ENCODE peak calls at places on chromosomes 16 and 17, in five cellular contexts. K, W, L, S and I are unnamed samples.

GRCh38 chr16:27386674-27387073 is 15.3 kb upstream of the IL21R start:
- DNase-seq in L (no peak), W (no peak), S (no peak), K (no peak), I (no peak)

GRCh38 chr17:37702605-37703004 is 42.3 kb downstream of the HNF1B start:
- DNase-seq in K (no peak), W (no peak), S (no peak), L (peak), I (no peak)

GRCh38 chr16:84829168-84829965 is 9.6 kb downstream of the CRISPLD2 start:
- DNase-seq in W (no peak), L (no peak), K (peak), S (no peak), I (no peak)

GRCh38 chr17:3964203-3965122 is at the start of gene ATP2A3:
- DNase-seq in K (peak), W (no peak), L (no peak), S (peak), I (peak)

GRCh38 chr17:50916026-50916707 is 50.0 kb upstream of the TOB1 start:
- DNase-seq in L (no peak), K (no peak), W (no peak), S (no peak), I (no peak)

GRCh38 chr16:84461029-84461415 is 43.4 kb downstream of the MEAK7 start:
- DNase-seq in K (no peak), S (no peak), L (no peak), W (no peak), I (no peak)

GRCh38 chr16:31377210-31377903 is 15.8 kb upstream of the ITGAD start:
- DNase-seq in W (no peak), L (no peak), K (no peak), S (no peak), I (no peak)

GRCh38 chr16:11354407-11354732 is 9.1 kb downstream of the RMI2 start:
- DNase-seq in K (no peak), L (no peak), W (no peak), S (no peak), I (no peak)

GRCh38 chr16:89155184-89155679 is 16.3 kb upstream of the CDH15 start:
- DNase-seq in W (peak), S (no peak), K (no peak), L (no peak), I (no peak)

GRCh38 chr16:82639666-82640336 is 13.0 kb downstream of the CDH13 start:
- DNase-seq in K (peak), S (peak), L (peak), W (no peak), I (peak)

GRCh38 chr17:45440161-45440859 is 7.6 kb upstream of the ARHGAP27 start:
- DNase-seq in S (no peak), K (no peak), L (no peak), W (no peak), I (peak)

GRCh38 chr17:17169396-17169795 is 36.7 kb downstream of the PLD6 start:
- DNase-seq in W (no peak), L (no peak), K (no peak), S (no peak), I (no peak)

GRCh38 chr17:80279895-80280294 is 19.2 kb downstream of the RNF213 start:
- DNase-seq in S (no peak), W (no peak), K (no peak), L (no peak), I (no peak)

GRCh38 chr17:44607836-44608690 is 48.2 kb upstream of the MEIOC start:
- DNase-seq in L (no peak), K (peak), S (no peak), W (no peak), I (no peak)

GRCh38 chr17:3804503-3804931 is 3.5 kb upstream of the ITGAE start:
- DNase-seq in K (no peak), L (no peak), W (no peak), S (no peak), I (no peak)

GRCh38 chr17:73271078-73271477 is 9.4 kb upstream of the CPSF4L start:
- DNase-seq in L (no peak), S (no peak), W (no peak), K (no peak), I (no peak)

GRCh38 chr16:58862334-58863024 is 128.4 kb upstream of the GOT2 start:
- DNase-seq in L (no peak), S (no peak), K (no peak), W (no peak), I (no peak)

GRCh38 chr17:56047321-56047720 is 106.0 kb upstream of the ANKFN1 start:
- DNase-seq in K (no peak), S (no peak), L (no peak), W (no peak), I (no peak)

GRCh38 chr16:50265716-50266336 is 525 bp upstream of the ADCY7 start:
- DNase-seq in L (no peak), W (no peak), S (no peak), K (no peak), I (no peak)

GRCh38 chr16:48277158-48277557 is 29.8 kb upstream of the ABCC11 start:
- DNase-seq in W (no peak), K (no peak), S (no peak), L (no peak), I (no peak)

GRCh38 chr17:57965521-57966160 is 10.4 kb upstream of the CUEDC1 start:
- DNase-seq in L (no peak), K (no peak), W (peak), S (no peak), I (no peak)

GRCh38 chr17:65553646-65554567 is 7.5 kb downstream of the AXIN2 start:
- DNase-seq in K (peak), L (no peak), S (no peak), W (no peak), I (no peak)
- H3K4me3 ChIP-seq in K (no peak), L (no peak), S (peak), W (no peak), I (no peak)

GRCh38 chr17:31493656-31494155 is 102.2 kb downstream of the RAB11FIP4 start:
- DNase-seq in W (no peak), S (no peak), K (no peak), L (no peak), I (no peak)
- H3K4me3 ChIP-seq in W (no peak), S (peak), K (no peak), L (no peak), I (no peak)

GRCh38 chr17:8611671-8612298 is 18.7 kb downstream of the MYH10 start:
- DNase-seq in W (no peak), L (no peak), K (no peak), S (no peak), I (no peak)
- H3K4me3 ChIP-seq in W (peak), L (no peak), K (no peak), S (no peak), I (no peak)

DNA sequence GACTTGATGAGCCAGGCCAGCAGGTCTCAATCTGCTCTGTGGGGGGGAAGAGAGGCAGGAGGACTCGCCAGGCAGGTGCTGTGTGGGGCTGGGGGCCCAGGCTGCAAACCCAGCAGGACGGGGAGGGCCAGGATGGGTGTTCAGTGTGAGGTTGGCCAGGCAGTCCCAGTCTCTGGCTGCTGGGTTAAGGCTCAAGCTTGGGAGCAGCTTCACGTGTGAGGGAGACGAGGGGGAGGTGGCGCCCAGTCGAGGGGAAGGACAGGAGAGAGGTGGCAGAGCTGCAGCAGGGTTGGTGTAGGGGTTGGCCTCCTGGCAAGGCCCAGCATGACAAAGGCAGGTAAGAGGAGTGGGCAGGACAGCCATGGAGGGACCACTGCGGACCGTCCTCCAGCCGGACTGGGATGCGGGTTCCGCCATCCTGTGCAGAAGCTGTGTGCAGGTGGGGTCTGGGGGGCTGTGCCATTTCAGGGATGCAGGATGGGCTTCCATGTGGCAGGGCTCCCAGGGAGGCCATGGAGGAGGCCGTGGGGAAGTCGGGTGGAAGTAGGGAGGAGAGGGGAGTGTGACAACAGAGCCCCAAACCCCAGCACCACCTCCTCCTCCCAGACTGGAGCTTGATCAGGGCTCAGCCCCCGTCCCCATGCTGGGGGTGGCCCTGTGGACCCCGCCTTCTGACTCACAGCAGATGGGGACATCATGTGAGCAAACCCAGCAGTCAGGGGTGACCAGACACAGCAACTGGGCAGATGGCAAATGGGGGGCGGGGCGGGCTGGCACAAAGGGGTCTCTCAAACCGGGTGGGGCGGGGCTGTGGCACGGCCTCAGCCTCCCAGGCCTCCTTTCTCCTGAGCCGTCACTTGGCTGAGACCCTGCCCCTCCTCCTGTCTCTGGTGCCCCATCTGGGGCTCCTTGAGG is 2.8 kb downstream of the ADGRG1 start:
- DNase-seq in K (no peak), S (no peak), W (no peak), L (no peak), I (no peak)
- H3K4me3 ChIP-seq in K (no peak), S (no peak), W (peak), L (no peak), I (no peak)

DNA sequence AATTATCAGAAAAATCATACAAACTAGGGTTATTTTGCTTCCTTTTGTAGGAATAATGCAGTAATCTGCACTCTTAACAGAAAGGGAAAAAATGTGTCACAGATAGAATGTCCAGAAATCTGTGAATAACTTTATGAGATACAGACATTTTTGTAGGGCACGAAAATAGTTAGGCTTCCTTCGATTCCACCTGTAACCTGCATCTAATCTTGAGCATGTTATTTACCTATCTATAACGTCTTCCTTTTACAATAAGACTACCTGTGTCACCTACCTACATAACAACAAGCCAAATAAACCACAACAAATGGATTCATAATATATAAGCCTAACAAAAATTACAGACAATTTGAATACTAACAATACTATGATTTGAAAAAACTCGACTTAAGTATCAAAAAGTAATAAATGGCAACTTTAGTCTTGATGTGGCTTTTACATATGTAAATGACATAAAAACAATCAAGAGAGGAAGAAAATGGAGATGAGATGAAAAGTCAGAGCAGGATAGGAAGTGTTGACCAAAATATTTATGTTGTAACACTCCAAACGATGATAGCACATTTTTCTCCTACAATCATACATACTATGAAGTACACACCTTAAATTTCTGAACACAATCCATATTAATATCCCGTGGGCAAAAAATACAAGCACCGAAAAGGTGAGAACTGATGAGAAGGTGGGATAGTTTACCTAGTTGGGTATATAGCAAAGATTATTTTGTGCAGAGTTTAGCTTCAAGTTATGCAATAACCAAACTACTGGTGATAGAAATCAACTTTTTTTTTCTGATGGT is 2.5 kb downstream of the STAT5B start:
- DNase-seq in S (no peak), W (no peak), L (no peak), K (no peak), I (no peak)
- H3K4me3 ChIP-seq in S (peak), W (no peak), L (no peak), K (peak), I (no peak)

DNA sequence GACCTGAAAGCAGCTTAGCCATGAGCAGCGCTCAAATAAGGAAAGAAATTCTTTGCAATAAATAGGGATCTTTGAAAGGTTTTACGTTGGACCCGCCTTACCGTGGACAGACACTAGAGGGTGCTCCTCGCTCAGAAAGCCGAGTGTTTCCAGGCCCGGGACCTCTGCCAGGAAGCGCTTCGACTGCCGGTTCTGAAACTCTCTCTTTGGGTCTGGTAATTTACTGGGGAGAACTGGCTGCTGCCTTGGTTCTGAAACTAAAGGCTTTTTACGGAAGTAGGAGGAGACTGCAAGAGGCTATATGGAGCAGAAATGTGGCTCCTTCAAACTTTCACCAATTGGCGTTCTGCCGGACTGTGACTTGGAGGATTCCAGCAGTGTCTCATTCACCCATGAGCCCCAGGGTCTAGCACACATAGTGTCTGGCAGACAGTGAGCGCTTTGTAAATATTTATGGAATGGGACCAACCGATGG is 45.6 kb upstream of the HOXB9 start:
- DNase-seq in L (peak), W (peak), S (peak), K (peak), I (peak)
- H3K4me3 ChIP-seq in L (peak), W (peak), S (no peak), K (peak), I (peak)

GRCh38 chr16:85990861-85991301 is 91.9 kb downstream of the IRF8 start:
- DNase-seq in W (no peak), K (peak), S (no peak), L (no peak), I (no peak)
- H3K4me3 ChIP-seq in W (no peak), K (no peak), S (no peak), L (no peak), I (no peak)